ENCODE peak calls at places on chromosome 18, in ten cellular contexts. C is adrenal gland, H is brain microvascular endothelial cell, F is K562, S is neural progenitor cell, M is epithelial cell of proximal tubule, L is astrocyte of the spinal cord, Q is foreskin fibroblast, Z is A549, R is uterus. O is an unnamed sample.
A peak's percentile ranks its signal among the peaks of the same experiment; 100 is the strongest.

GRCh38 chr18:50560681-50561629 is 1.1 kb downstream of the MAPK4 start:
- DNase-seq in F (no peak), H (no peak), Z (no peak), L (no peak), M (no peak), R (no peak), S (peak; percentile 61), Q (no peak), C (peak; percentile 68), O (no peak)

GRCh38 chr18:42480521-42480920 is 525.5 kb downstream of the PIK3C3 start:
- DNase-seq in S (no peak), R (no peak), F (no peak), Q (no peak), L (no peak), M (no peak), Z (no peak), H (no peak), C (no peak), O (no peak)

GRCh38 chr18:79507546-79508480 is 112.1 kb downstream of the NFATC1 start:
- DNase-seq in C (peak; percentile 68), L (peak; percentile 48), H (peak; percentile 28), S (no peak), R (peak; percentile 79), Z (no peak), F (no peak), Q (peak; percentile 51), M (peak; percentile 7), O (peak; percentile 52)

GRCh38 chr18:13660510-13660909 is 65.8 kb downstream of the FAM210A start:
- DNase-seq in S (no peak), Z (no peak), L (no peak), C (no peak), Q (no peak), H (no peak), F (no peak), M (no peak), R (no peak), O (peak; percentile 9)

GRCh38 chr18:24136967-24137373 is 1.9 kb upstream of the CABYR start:
- DNase-seq in L (no peak), Z (no peak), S (no peak), Q (no peak), C (no peak), R (no peak), F (no peak), H (no peak), M (no peak), O (peak; percentile 9)

GRCh38 chr18:78100189-78100588 is 850.5 kb downstream of the GALR1 start:
- DNase-seq in H (no peak), Z (no peak), C (no peak), F (no peak), M (no peak), Q (no peak), L (no peak), R (no peak), S (no peak), O (no peak)

GRCh38 chr18:74284501-74285004 is 7.2 kb downstream of the CYB5A start:
- DNase-seq in Z (no peak), S (peak; percentile 47), L (no peak), F (no peak), M (no peak), R (peak; percentile 67), H (no peak), Q (no peak), C (no peak), O (no peak)

GRCh38 chr18:78998350-78999055 is 18.9 kb downstream of the SALL3 start:
- DNase-seq in L (peak; percentile 30), Z (no peak), C (no peak), S (no peak), F (peak; percentile 23), Q (no peak), R (no peak), H (no peak), M (no peak), O (no peak)

GRCh38 chr18:36158261-36158867 is 28.7 kb downstream of the ELP2 start:
- DNase-seq in H (peak; percentile 69), Z (no peak), Q (peak; percentile 64), M (peak; percentile 53), R (no peak), C (no peak), F (no peak), L (peak; percentile 84), S (no peak), O (peak; percentile 87)

GRCh38 chr18:32040936-32041335 is 22.3 kb downstream of the RNF125 start:
- DNase-seq in Q (no peak), L (no peak), H (no peak), S (no peak), C (no peak), F (no peak), Z (no peak), R (no peak), M (no peak), O (no peak)

GRCh38 chr18:43869451-43870008 is 592.2 kb upstream of the SYT4 start:
- DNase-seq in L (peak; percentile 83), F (no peak), H (peak; percentile 71), C (no peak), S (no peak), Z (no peak), M (no peak), Q (peak; percentile 64), R (no peak), O (peak; percentile 82)

GRCh38 chr18:23503967-23504352 is 649 bp downstream of the RMC1 start:
- DNase-seq in H (no peak), S (no peak), L (no peak), C (no peak), F (no peak), R (no peak), Q (no peak), Z (no peak), M (no peak), O (no peak)

GRCh38 chr18:36366994-36367839 is 69.7 kb downstream of the FHOD3 start:
- DNase-seq in R (no peak), F (no peak), C (peak; percentile 92), H (peak; percentile 20), S (no peak), M (no peak), Q (no peak), L (no peak), Z (no peak), O (no peak)

GRCh38 chr18:49647496-49648168 is 85.8 kb downstream of the LIPG start:
- DNase-seq in Q (peak; percentile 61), H (peak; percentile 63), C (no peak), L (peak; percentile 48), R (no peak), F (no peak), S (no peak), Z (no peak), M (no peak), O (peak; percentile 83)

GRCh38 chr18:76380791-76381405 is 114.1 kb downstream of the ZNF516 start:
- DNase-seq in F (peak; percentile 65), S (peak; percentile 72), L (no peak), Q (peak; percentile 28), Z (peak; percentile 54), M (no peak), H (no peak), C (no peak), R (peak; percentile 27), O (peak; percentile 14)
- TF ChIP-seq CTCF in F (peak; percentile 96), S (peak; percentile 78), L (peak; percentile 70), Q (peak; percentile 64), Z (peak; percentile 44), M (peak; percentile 57), H (peak; percentile 67), C (no peak), R (peak; percentile 48), O (peak; percentile 43)

DNA sequence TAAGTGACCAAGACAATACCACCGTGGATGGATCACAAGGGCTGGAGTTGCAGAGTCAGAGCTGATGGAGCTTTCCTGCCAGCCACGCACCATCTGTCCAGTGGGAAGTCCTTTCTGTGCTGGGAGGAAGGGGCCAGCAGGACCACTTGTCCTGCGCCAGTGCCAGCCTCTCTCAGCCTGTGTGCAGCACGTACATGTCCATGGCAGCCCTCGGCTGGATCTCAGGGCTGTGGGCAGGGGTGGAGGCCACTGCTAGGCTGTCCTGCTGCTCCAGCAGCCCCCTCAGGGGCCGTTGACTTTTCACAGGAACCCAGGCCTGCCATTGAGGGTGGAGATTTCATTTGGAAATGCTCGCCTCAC is 33.3 kb downstream of the RAB31 start:
- DNase-seq in H (no peak), Q (no peak), S (no peak), R (no peak), Z (no peak), F (no peak), M (no peak), L (no peak), C (no peak), O (no peak)
- H3K4me3 ChIP-seq in H (no peak overlapping the region), Q (no peak overlapping the region), S (no peak overlapping the region), R (no peak overlapping the region), Z (no peak overlapping the region), F (no peak overlapping the region), M (no peak overlapping the region), L (no peak overlapping the region), C (no peak overlapping the region), O (no peak overlapping the region)

DNA sequence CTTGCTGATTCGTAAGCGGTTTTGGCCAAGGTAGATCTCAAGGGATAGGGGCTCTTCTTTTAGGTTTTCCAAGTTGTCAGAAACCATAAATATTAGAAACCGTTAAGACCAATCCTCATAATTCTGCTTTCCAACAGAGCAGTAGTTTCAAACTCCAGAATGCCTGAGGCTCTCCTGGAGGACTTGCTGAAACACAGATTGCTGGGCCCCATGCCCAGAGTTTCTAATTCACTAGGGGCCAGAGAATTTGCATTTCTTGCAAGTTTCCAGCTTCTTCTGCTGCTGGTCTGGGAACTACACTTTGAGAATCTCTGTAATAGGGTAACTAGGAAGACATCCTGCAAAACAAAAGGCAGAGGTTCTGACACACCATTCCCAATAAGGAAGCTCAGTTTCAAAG is 1855.7 kb upstream of the CELF4 start:
- DNase-seq in C (no peak), S (no peak), L (no peak), Z (no peak), Q (no peak), M (no peak), R (no peak), H (no peak), F (no peak), O (peak; percentile 8)
- TF ChIP-seq CTCF in C (no peak), S (no peak), L (no peak), Z (no peak), Q (no peak), M (no peak), R (no peak), H (no peak), F (no peak), O (no peak)

GRCh38 chr18:595068-595467 is 1.7 kb upstream of the CLUL1 start:
- DNase-seq in S (no peak), M (no peak), Q (no peak), Z (no peak), F (no peak), C (no peak), H (no peak), R (no peak), L (no peak), O (no peak)

GRCh38 chr18:598053-598665 is 1.4 kb downstream of the CLUL1 start:
- DNase-seq in C (no peak), F (no peak), S (no peak), Z (no peak), L (no peak), R (no peak), H (no peak), Q (peak; percentile 8), M (no peak), O (no peak)

GRCh38 chr18:595571-595970 is 1.2 kb upstream of the CLUL1 start:
- DNase-seq in H (no peak), S (no peak), C (no peak), L (no peak), M (no peak), F (no peak), R (no peak), Q (no peak), Z (no peak), O (no peak)

GRCh38 chr18:600107-600506 is 3.3 kb downstream of the CLUL1 start:
- DNase-seq in Q (no peak), Z (no peak), R (no peak), F (no peak), H (no peak), M (no peak), S (no peak), L (no peak), C (no peak), O (no peak)

GRCh38 chr18:596288-596881 is 403 bp upstream of the CLUL1 start:
- DNase-seq in R (no peak), F (peak; percentile 88), C (peak; percentile 8), L (peak; percentile 27), H (no peak), Q (no peak), Z (no peak), M (no peak), S (peak; percentile 87), O (no peak)
- H3K4me3 ChIP-seq in R (no peak overlapping the region), F (peak overlapping the region; percentile 25), C (peak overlapping the region; percentile 30), L (no peak overlapping the region), H (no peak overlapping the region), Q (no peak overlapping the region), Z (peak overlapping the region; percentile 41), M (peak overlapping the region; percentile 44), S (peak overlapping the region; percentile 13), O (no peak overlapping the region)

O was measured in fibroblast of mammary gland.